ENCODE peak calls at places on chromosomes 11 and 22, in nine cellular contexts. G, U, R, M, V, Z, O, F and D are unnamed samples.

GRCh38 chr22:17897864-17898263 is 123.6 kb upstream of the BID start:
- DNase-seq in G (no peak), U (peak), R (no peak), M (no peak), V (no peak), Z (no peak), O (no peak), F (no peak), D (no peak)

GRCh38 chr11:47152126-47152952 is 24.3 kb downstream of the ARFGAP2 start:
- DNase-seq in G (no peak), U (no peak), R (no peak), M (no peak), V (no peak), Z (no peak), O (no peak), F (no peak), D (no peak)

GRCh38 chr11:69584160-69584559 is 56.8 kb upstream of the CCND1 start:
- DNase-seq in G (no peak), U (no peak), R (no peak), M (no peak), V (no peak), Z (no peak), O (no peak), F (no peak), D (no peak)

GRCh38 chr22:22201185-22201924 is 43.2 kb upstream of the VPREB1 start:
- DNase-seq in G (no peak), U (peak), R (peak), M (peak), V (no peak), Z (peak), O (no peak), F (peak), D (peak)

GRCh38 chr11:12824281-12825041 is 150.2 kb downstream of the TEAD1 start:
- DNase-seq in G (no peak), U (peak), R (peak), M (no peak), V (no peak), Z (no peak), O (no peak), F (no peak), D (peak)

GRCh38 chr11:110463153-110463552 is 33.4 kb downstream of the FDX1 start:
- DNase-seq in G (peak), U (peak), R (peak), M (no peak), V (peak), Z (peak), O (peak), F (peak), D (peak)

GRCh38 chr22:39967103-39967829 is 7.1 kb downstream of the TMA7B start:
- DNase-seq in G (no peak), U (no peak), R (no peak), M (no peak), V (peak), Z (no peak), O (peak), F (peak), D (no peak)

GRCh38 chr22:21978564-21979386 is 3.8 kb downstream of the TOP3B start:
- DNase-seq in G (no peak), U (no peak), R (no peak), M (no peak), V (no peak), Z (no peak), O (no peak), F (no peak), D (no peak)

GRCh38 chr11:5007561-5007960 is 12.9 kb downstream of the OR51L1 start:
- DNase-seq in G (no peak), U (no peak), R (peak), M (no peak), V (no peak), Z (no peak), O (no peak), F (peak), D (no peak)

GRCh38 chr22:45686004-45686403 is 14.4 kb downstream of the ATXN10 start:
- DNase-seq in G (no peak), U (no peak), R (no peak), M (no peak), V (peak), Z (no peak), O (no peak), F (no peak), D (no peak)

GRCh38 chr11:66907751-66908173 is 50.4 kb downstream of the PC start:
- DNase-seq in G (no peak), U (no peak), R (no peak), M (no peak), V (no peak), Z (no peak), O (no peak), F (no peak), D (no peak)

GRCh38 chr11:118437046-118437735 is 899 bp downstream of the KMT2A start:
- DNase-seq in G (peak), U (peak), R (peak), M (peak), V (peak), Z (peak), O (peak), F (peak), D (peak)

GRCh38 chr11:58316142-58316541 is 42.7 kb downstream of the OR5B17 start:
- DNase-seq in G (no peak), U (no peak), R (no peak), M (no peak), V (no peak), Z (no peak), O (peak), F (peak), D (no peak)

GRCh38 chr11:10540546-10540914 is 457 bp downstream of the RNF141 start:
- DNase-seq in G (no peak), U (peak), R (peak), M (no peak), V (peak), Z (no peak), O (peak), F (peak), D (no peak)

GRCh38 chr11:124415356-124415923 is 9.2 kb downstream of the OR8B4 start:
- DNase-seq in G (no peak), U (peak), R (peak), M (peak), V (peak), Z (no peak), O (peak), F (peak), D (no peak)

GRCh38 chr11:128765571-128766530 is 72.0 kb downstream of the FLI1 start:
- DNase-seq in G (no peak), U (no peak), R (no peak), M (no peak), V (peak), Z (no peak), O (no peak), F (no peak), D (no peak)

GRCh38 chr11:36750349-36750748 is 152.3 kb upstream of the RAG2 start:
- DNase-seq in G (no peak), U (no peak), R (peak), M (no peak), V (no peak), Z (no peak), O (no peak), F (no peak), D (no peak)

GRCh38 chr11:118648291-118648690 is 31.2 kb downstream of the TREH start:
- DNase-seq in G (no peak), U (no peak), R (no peak), M (no peak), V (no peak), Z (no peak), O (no peak), F (no peak), D (no peak)

GRCh38 chr11:134609361-134610115 is 197.5 kb upstream of the B3GAT1 start:
- DNase-seq in G (no peak), U (no peak), R (no peak), M (no peak), V (no peak), Z (no peak), O (no peak), F (no peak), D (no peak)